ENCODE peak calls at places on chromosomes 1 and 21, in four cellular contexts. Z is trophoblast cell, R is left ventricle myocardium inferior, X is breast epithelium. W is an unnamed sample.

GRCh38 chr1:93964777-93965200 is 55.6 kb upstream of the GCLM start:
- DNase-seq in Z (no peak), X (no peak), R (no peak), W (no peak)

GRCh38 chr1:91803847-91804545 is 82.0 kb downstream of the TGFBR3 start:
- DNase-seq in R (no peak), X (no peak), Z (no peak), W (no peak)

GRCh38 chr21:15222711-15223110 is 157.9 kb upstream of the NRIP1 start:
- DNase-seq in X (no peak), Z (no peak), R (no peak), W (no peak)

GRCh38 chr1:37031419-37031818 is 2.9 kb downstream of the GRIK3 start:
- DNase-seq in X (no peak), R (no peak), Z (no peak), W (no peak)

GRCh38 chr1:206971029-206971655 is 882 bp upstream of the FCAMR start:
- DNase-seq in Z (no peak), X (no peak), R (no peak), W (no peak)

GRCh38 chr1:164647211-164647610 is 88.2 kb downstream of the PBX1 start:
- DNase-seq in X (no peak), Z (no peak), R (no peak), W (no peak)

GRCh38 chr1:194233069-194233468 is 1046.7 kb upstream of the B3GALT2 start:
- DNase-seq in X (no peak), R (no peak), Z (no peak), W (no peak)

GRCh38 chr1:64072089-64072835 is 131.2 kb upstream of the UBE2U start:
- DNase-seq in X (no peak), Z (no peak), R (no peak), W (no peak)

GRCh38 chr21:32578107-32578691 is 7.1 kb downstream of the TCP10L start:
- DNase-seq in X (no peak), Z (no peak), R (no peak), W (no peak)

GRCh38 chr1:119772298-119772697 is 3.6 kb upstream of the HMGCS2 start:
- DNase-seq in X (no peak), Z (no peak), R (no peak), W (no peak)

GRCh38 chr1:204992499-204992898 is 50.5 kb upstream of the CNTN2 start:
- DNase-seq in Z (no peak), X (no peak), R (no peak), W (no peak)

GRCh38 chr1:6743189-6744101 is 41.8 kb upstream of the CAMTA1 start:
- DNase-seq in R (peak), X (no peak), Z (no peak), W (peak)

GRCh38 chr1:43235451-43236121 is 34.2 kb upstream of the TMEM125 start:
- DNase-seq in R (no peak), Z (peak), X (peak), W (no peak)

GRCh38 chr1:108064255-108064654 is 99.3 kb upstream of the VAV3 start:
- DNase-seq in R (no peak), X (no peak), Z (no peak), W (no peak)

GRCh38 chr1:53951697-53952096 is 5.5 kb downstream of the LRRC42 start:
- DNase-seq in R (no peak), Z (no peak), X (no peak), W (no peak)

GRCh38 chr1:204398197-204399125 is 13.2 kb downstream of the PPP1R15B start:
- DNase-seq in X (peak), R (no peak), Z (peak), W (peak)

GRCh38 chr1:71049951-71050598 is 2.5 kb upstream of the PTGER3 start:
- DNase-seq in X (no peak), R (no peak), Z (peak), W (no peak)

GRCh38 chr1:153842006-153842471 is 66.8 kb downstream of the SLC27A3 start:
- DNase-seq in X (no peak), Z (peak), R (no peak), W (no peak)

GRCh38 chr1:37662031-37662755 is 27.5 kb upstream of the RSPO1 start:
- DNase-seq in R (no peak), X (no peak), Z (no peak), W (no peak)

GRCh38 chr21:14452031-14452778 is 69.3 kb upstream of the HSPA13 start:
- DNase-seq in X (no peak), Z (no peak), R (no peak), W (no peak)

GRCh38 chr1:35190784-35191183 is 2.2 kb downstream of the SFPQ start:
- DNase-seq in Z (no peak), X (no peak), R (no peak), W (no peak)
- H3K27ac ChIP-seq in Z (no peak), X (peak), R (peak), W (no peak)

DNA sequence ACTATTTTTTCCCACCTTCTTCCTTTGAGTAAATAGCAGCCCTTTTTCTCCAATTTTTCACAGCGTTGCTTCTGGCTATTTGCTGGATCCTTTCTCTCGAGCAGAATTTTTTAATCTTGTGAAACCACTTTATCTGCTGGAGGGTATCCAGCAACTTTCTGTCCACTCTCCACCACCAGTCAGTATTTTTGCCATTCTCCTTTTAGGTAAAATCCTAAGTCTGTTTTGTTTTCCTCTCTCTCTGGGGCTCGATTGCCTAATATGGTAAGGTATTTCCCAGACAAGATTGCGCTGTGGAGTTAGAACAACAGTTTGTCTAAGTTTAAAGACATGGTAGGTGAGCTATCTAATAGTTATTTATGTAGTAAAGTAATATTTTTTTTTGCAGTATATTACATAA is 156.9 kb downstream of the PPP1R12B start:
- DNase-seq in X (no peak), Z (peak), R (no peak), W (no peak)
- H3K27ac ChIP-seq in X (peak), Z (peak), R (peak), W (no peak)

GRCh38 chr1:67590329-67590728 is 94.7 kb upstream of the GADD45A start:
- DNase-seq in X (no peak), R (no peak), Z (no peak), W (no peak)
- H3K27ac ChIP-seq in X (peak), R (peak), Z (peak), W (no peak)

GRCh38 chr1:20558180-20558579 is 5.8 kb downstream of the FAM43B start:
- DNase-seq in Z (no peak), R (no peak), X (no peak), W (no peak)
- H3K27ac ChIP-seq in Z (no peak), R (no peak), X (no peak), W (no peak)

GRCh38 chr1:150469291-150469690 is 17.9 kb upstream of the TARS2 start:
- DNase-seq in Z (no peak), X (no peak), R (no peak), W (no peak)
- H3K27ac ChIP-seq in Z (no peak), X (no peak), R (peak), W (no peak)

DNA sequence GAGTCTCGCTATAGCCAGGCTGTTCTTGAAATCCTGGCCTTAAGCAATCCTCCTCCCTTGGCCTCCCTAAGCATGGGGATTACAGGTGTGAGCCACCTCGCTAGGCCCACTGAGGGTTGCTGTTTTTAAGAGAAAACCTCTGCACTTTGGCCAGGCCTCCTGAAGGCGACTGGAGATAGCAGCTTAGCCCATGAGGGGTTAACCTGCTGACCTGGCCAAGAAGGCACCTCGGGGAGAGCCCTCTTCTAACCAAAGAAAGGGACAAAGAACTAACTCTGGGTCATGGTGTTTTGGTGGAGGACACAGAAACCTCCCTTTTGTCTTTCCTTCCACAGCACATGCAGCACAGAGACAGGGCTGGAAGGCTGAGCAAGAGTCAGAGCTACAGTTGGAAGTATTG is 17.7 kb upstream of the KNCN start:
- DNase-seq in X (no peak), Z (no peak), R (no peak), W (no peak)
- H3K27ac ChIP-seq in X (no peak), Z (no peak), R (no peak), W (no peak)

DNA sequence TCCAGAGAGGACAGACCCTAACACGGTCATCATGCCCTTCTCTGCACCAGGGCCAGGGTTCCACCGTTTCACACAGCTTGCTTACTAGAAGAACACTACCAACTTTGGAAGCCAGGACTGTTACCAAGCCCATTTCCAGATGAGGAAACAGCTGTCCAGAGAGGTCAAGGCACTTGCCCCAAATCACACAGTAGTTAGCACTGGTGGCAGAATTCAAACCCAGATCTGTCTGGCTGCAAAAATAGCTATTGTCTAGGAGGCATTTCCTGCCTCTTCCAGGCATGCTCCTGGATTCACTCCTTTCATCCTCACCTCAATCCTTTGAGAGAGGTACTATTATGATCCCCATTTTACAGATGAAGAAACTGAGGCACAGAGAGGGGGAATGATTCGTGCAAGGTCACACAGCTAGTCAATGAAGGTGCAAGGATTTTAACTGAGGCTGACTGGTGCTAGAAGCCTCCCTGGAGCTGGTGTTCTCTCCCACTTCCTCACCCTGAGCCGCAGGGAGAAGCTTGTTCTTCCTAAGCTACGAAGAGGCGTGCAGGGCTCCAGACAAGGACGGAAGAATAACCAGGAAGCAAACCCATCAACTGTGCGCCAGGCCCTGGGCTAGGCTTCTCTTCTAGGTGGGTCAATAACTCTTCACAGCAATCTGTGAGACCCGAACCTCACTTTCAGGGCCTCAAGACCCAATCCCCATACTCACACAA is 558 bp upstream of the LAPTM5 start:
- DNase-seq in Z (no peak), R (no peak), X (no peak), W (no peak)
- H3K27ac ChIP-seq in Z (no peak), R (peak), X (peak), W (peak)

W was measured in substantia nigra.